ENCODE peak calls at places on chromosome 17, in eight cellular contexts. D is CD4-positive, CD25-positive, alpha-beta regulatory T cell; W is CD8-positive, alpha-beta T cell; Y is dorsolateral prefrontal cortex; O is DND-41; J is uterus; H is AG10803; B is astrocyte of the cerebellum. F is an unnamed sample.

GRCh38 chr17:57523926-57524634 is 221.0 kb downstream of the CCDC182 start:
- DNase-seq in D (no peak), W (no peak), Y (no peak), O (peak; percentile 61), J (no peak), H (peak; percentile 68), B (no peak), F (peak; percentile 90)

GRCh38 chr17:8015236-8015956 is 13.0 kb downstream of the GUCY2D start:
- DNase-seq in D (no peak), W (no peak), Y (no peak), O (no peak), J (no peak), H (no peak), B (no peak), F (no peak)

GRCh38 chr17:50918071-50918932 is 52.1 kb upstream of the TOB1 start:
- DNase-seq in D (no peak), W (no peak), Y (no peak), O (no peak), J (no peak), H (no peak), B (no peak), F (no peak)

GRCh38 chr17:69069289-69069688 is 8.6 kb upstream of the ABCA9 start:
- DNase-seq in D (no peak), W (no peak), Y (no peak), O (no peak), J (no peak), H (peak; percentile 32), B (no peak), F (no peak)

GRCh38 chr17:80647746-80648145 is 103.1 kb downstream of the RPTOR start:
- DNase-seq in D (no peak), W (no peak), Y (no peak), O (no peak), J (no peak), H (peak; percentile 88), B (peak; percentile 84), F (no peak)

GRCh38 chr17:64780096-64781012 is 118.2 kb upstream of the SMURF2 start:
- DNase-seq in D (peak; percentile 67), W (peak; percentile 65), Y (no peak), O (no peak), J (no peak), H (no peak), B (no peak), F (peak; percentile 84)

GRCh38 chr17:41511130-41511529 is 5.7 kb upstream of the KRT13 start:
- DNase-seq in D (no peak), W (no peak), Y (no peak), O (no peak), J (no peak), H (no peak), B (no peak), F (no peak)

GRCh38 chr17:80272366-80272765 is 11.7 kb downstream of the RNF213 start:
- DNase-seq in D (no peak), W (no peak), Y (no peak), O (no peak), J (no peak), H (no peak), B (no peak), F (no peak)

GRCh38 chr17:35313875-35314409 is 59.5 kb downstream of the SLFN11 start:
- DNase-seq in D (peak; percentile 4), W (peak; percentile 30), Y (no peak), O (no peak), J (peak; percentile 26), H (no peak), B (no peak), F (peak; percentile 79)

GRCh38 chr17:37500378-37500777 is 10.7 kb downstream of the DUSP14 start:
- DNase-seq in D (no peak), W (no peak), Y (no peak), O (no peak), J (no peak), H (no peak), B (no peak), F (no peak)

GRCh38 chr17:31489295-31490018 is 98.0 kb downstream of the RAB11FIP4 start:
- DNase-seq in D (peak; percentile 46), W (no peak), Y (no peak), O (no peak), J (no peak), H (no peak), B (no peak), F (no peak)

GRCh38 chr17:31490019-31490383 is 98.5 kb downstream of the RAB11FIP4 start:
- DNase-seq in D (no peak), W (no peak), Y (no peak), O (no peak), J (no peak), H (no peak), B (no peak), F (no peak)

GRCh38 chr17:31491794-31492171 is 100.3 kb downstream of the RAB11FIP4 start:
- DNase-seq in D (no peak), W (no peak), Y (no peak), O (no peak), J (no peak), H (no peak), B (no peak), F (no peak)

GRCh38 chr17:31492206-31492605 is 100.7 kb downstream of the RAB11FIP4 start:
- DNase-seq in D (no peak), W (no peak), Y (no peak), O (no peak), J (no peak), H (no peak), B (no peak), F (no peak)

DNA sequence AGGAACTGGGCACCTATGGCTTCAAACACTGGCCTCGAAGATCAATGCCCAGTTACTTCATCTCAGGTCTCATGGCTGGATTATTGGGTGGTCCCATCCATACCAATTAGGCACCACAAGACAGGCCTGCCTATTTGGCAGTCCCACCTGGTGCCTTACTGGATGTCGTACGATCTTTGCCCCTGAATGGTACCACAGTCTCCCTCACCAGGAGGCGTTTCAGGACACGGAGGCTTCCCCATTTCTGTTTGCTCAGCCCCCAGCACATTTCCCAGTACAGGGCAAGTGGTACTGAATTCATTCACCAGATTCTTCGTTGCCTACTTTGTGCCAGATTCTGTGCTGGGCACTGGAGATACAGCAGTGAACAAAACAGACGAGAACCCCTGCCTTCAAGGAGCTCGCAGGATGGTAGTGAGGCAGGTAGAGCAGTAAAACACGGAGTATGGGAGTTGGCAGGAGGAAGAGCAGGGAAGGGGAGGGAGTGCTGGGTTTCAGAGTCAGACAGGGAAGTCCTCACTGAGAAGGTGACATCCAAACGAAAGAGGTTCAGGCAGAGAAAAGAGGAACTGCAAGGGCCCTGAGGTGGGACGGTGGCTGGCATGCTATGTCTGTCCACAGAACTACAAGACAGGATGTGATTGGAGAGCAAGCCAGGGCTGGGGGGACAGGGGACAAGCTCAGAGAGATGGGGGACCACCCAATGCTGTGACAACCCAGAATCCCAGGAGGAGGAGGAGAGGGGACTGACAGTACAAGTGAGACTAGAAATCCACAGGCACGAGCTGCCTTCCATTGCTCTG is 99.7 kb downstream of the RAB11FIP4 start:
- DNase-seq in D (no peak), W (no peak), Y (no peak), O (no peak), J (no peak), H (no peak), B (no peak), F (no peak)
- H3K4me3 ChIP-seq in D (peak overlapping the region; percentile 82), W (no peak overlapping the region), Y (no peak overlapping the region), O (no peak overlapping the region), J (no peak overlapping the region), H (no peak overlapping the region), B (no peak overlapping the region), F (no peak overlapping the region)

GRCh38 chr17:76264755-76265623 is at the start of gene UBALD2:
- DNase-seq in D (peak; percentile 99), W (peak; percentile 98), Y (peak; percentile 100), O (peak; percentile 99), J (peak; percentile 99), H (peak; percentile 100), B (peak; percentile 100), F (peak; percentile 100)

GRCh38 chr17:76261421-76262215 is 3.5 kb upstream of the UBALD2 start:
- DNase-seq in D (no peak), W (no peak), Y (no peak), O (no peak), J (no peak), H (no peak), B (no peak), F (no peak)

GRCh38 chr17:76263896-76264295 is 1.3 kb upstream of the UBALD2 start:
- DNase-seq in D (no peak), W (no peak), Y (no peak), O (no peak), J (no peak), H (no peak), B (no peak), F (no peak)

GRCh38 chr17:76264425-76264754 is 758 bp upstream of the UBALD2 start:
- DNase-seq in D (no peak), W (no peak), Y (no peak), O (no peak), J (no peak), H (no peak), B (no peak), F (no peak)

GRCh38 chr17:76262732-76263344 is 2.3 kb upstream of the UBALD2 start:
- DNase-seq in D (no peak), W (no peak), Y (no peak), O (no peak), J (no peak), H (no peak), B (no peak), F (no peak)
- H3K4me3 ChIP-seq in D (no peak overlapping the region), W (no peak overlapping the region), Y (no peak overlapping the region), O (no peak overlapping the region), J (no peak overlapping the region), H (no peak overlapping the region), B (no peak overlapping the region), F (no peak overlapping the region)

GRCh38 chr17:78974635-78975591 is 4.8 kb downstream of the LGALS3BP start:
- DNase-seq in D (no peak), W (no peak), Y (no peak), O (no peak), J (peak; percentile 84), H (peak; percentile 88), B (peak; percentile 43), F (peak; percentile 86)
- H3K4me3 ChIP-seq in D (no peak overlapping the region), W (no peak overlapping the region), Y (no peak overlapping the region), O (no peak overlapping the region), J (no peak overlapping the region), H (peak overlapping the region; percentile 27), B (no peak overlapping the region), F (no peak overlapping the region)

DNA sequence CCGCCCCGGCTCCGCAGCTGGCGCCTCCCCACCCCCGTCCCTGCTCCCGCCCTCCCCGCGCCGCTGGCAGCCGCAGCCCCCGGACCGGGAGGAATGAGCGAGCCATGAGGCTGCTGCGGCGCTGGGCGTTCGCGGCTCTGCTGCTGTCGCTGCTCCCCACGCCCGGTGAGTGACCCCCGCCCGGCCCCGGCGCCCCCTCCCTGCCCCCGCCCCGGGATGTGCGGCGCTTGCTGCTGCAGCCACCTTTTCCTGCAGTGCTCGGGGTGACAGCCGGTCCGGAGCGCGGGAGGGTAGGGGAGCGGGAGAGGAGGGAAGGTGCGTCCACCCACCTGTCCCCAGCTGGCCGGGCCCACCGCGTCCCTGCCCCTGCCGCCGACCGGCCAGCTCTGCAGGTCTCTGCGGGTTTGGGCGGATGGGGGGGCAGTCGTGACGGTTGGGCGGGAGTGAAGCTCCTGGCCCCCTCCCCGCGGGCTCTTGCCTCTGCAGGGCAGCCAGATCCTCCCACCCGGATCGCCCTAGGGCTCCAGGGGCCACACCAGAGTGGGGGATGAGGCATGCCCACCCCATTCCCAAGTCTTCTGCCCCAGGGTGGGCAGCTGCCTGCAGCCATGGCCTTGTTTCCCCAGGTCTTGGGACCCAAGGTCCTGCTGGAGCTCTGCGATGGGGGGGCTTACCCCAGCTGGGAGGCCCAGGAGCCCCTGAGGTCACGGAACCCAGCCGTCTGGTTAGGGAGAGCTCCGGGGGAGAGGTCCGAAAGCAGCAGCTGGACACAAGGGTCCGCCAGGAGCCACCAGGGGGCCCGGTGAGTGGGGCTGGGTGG is 518 bp downstream of the ADAM11 start:
- DNase-seq in D (no peak), W (no peak), Y (no peak), O (no peak), J (no peak), H (no peak), B (no peak), F (no peak)
- H3K4me3 ChIP-seq in D (no peak overlapping the region), W (no peak overlapping the region), Y (peak overlapping the region; percentile 59), O (no peak overlapping the region), J (peak overlapping the region; percentile 20), H (peak overlapping the region; percentile 34), B (peak overlapping the region; percentile 36), F (peak overlapping the region; percentile 50)